ENCODE peak calls at places on chromosome 6, in nine cellular contexts. E is NAMALWA, U is A549, W is NCI-H345, B is HFFc6, Q is SHP77 treated with DMSO at 0.1 percent for 48 hours, H is coronary artery, S is glutamatergic neuron, F is neural crest cell. C is an unnamed sample.

GRCh38 chr6:42777126-42777822 is 4.6 kb upstream of the BICRAL start:
- DNase-seq in E (peak; percentile 68), U (no peak), W (no peak), B (peak; percentile 45), Q (no peak), H (no peak), S (no peak), F (no peak), C (no peak)

GRCh38 chr6:167568407-167569024 is 243.6 kb downstream of the TTLL2 start:
- DNase-seq in E (no peak), U (no peak), W (no peak), B (no peak), Q (no peak), H (no peak), S (no peak), F (no peak), C (no peak)

GRCh38 chr6:12528581-12529363 is 187.8 kb upstream of the PHACTR1 start:
- DNase-seq in E (no peak), U (no peak), W (no peak), B (no peak), Q (no peak), H (no peak), S (no peak), F (no peak), C (no peak)

GRCh38 chr6:109453594-109454482 is 1.7 kb downstream of the MICAL1 start:
- DNase-seq in E (no peak), U (no peak), W (peak; percentile 83), B (no peak), Q (no peak), H (no peak), S (peak; percentile 89), F (no peak), C (peak; percentile 51)

GRCh38 chr6:169568314-169569087 is 133.3 kb downstream of the WDR27 start:
- DNase-seq in E (no peak), U (no peak), W (no peak), B (no peak), Q (no peak), H (no peak), S (no peak), F (no peak), C (no peak)

GRCh38 chr6:112910256-112910655 is 563.1 kb downstream of the RFPL4B start:
- DNase-seq in E (no peak), U (no peak), W (no peak), B (no peak), Q (no peak), H (no peak), S (no peak), F (no peak), C (no peak)

GRCh38 chr6:36897629-36898028 is 11.9 kb downstream of the C6orf89 start:
- DNase-seq in E (peak; percentile 53), U (no peak), W (no peak), B (no peak), Q (no peak), H (no peak), S (no peak), F (no peak), C (no peak)

GRCh38 chr6:22025468-22026159 is 271.2 kb downstream of the PRL start:
- DNase-seq in E (peak; percentile 20), U (peak; percentile 10), W (no peak), B (peak; percentile 29), Q (peak; percentile 54), H (no peak), S (peak; percentile 20), F (peak; percentile 11), C (peak; percentile 60)

GRCh38 chr6:80939936-80940335 is 812.5 kb downstream of the TENT5A start:
- DNase-seq in E (no peak), U (no peak), W (no peak), B (no peak), Q (no peak), H (no peak), S (no peak), F (no peak), C (no peak)

C was measured in uterus.